ENCODE peak calls at places on chromosome 16, in ten cellular contexts. E is H54; Y is lung microvascular endothelial cell; H is endothelial cell of umbilical vein; D is SW 1271; X is body of pancreas; A is C1 segment of cervical spinal cord; P is activated CD4-positive, alpha-beta T cell treated with anti-CD3 and anti-CD28 coated beads, Interleukin-2, amount 50 U/mL, for 24 hours; S is NCI-H2081 treated with DMSO at 0.1 percent for 48 hours; J is AG10803. M is an unnamed sample.
A peak's percentile ranks its signal among the peaks of the same experiment; 100 is the strongest.

GRCh38 chr16:22337045-22337444 is 37.4 kb downstream of the CDR2 start:
- DNase-seq in E (no peak), Y (no peak), H (no peak), D (no peak), X (no peak), A (no peak), P (no peak), S (no peak), J (no peak), M (no peak)

GRCh38 chr16:54431997-54432367 is 145.4 kb upstream of the IRX3 start:
- DNase-seq in E (no peak), Y (no peak), H (no peak), D (no peak), X (no peak), A (no peak), P (no peak), S (no peak), J (no peak), M (no peak)

GRCh38 chr16:30470632-30471007 is 1.9 kb upstream of the ITGAL start:
- DNase-seq in E (no peak), Y (no peak), H (no peak), D (no peak), X (no peak), A (no peak), P (no peak), S (no peak), J (no peak), M (no peak)

GRCh38 chr16:27458196-27458728 is 56.3 kb downstream of the IL21R start:
- DNase-seq in E (no peak), Y (no peak), H (no peak), D (no peak), X (no peak), A (no peak), P (no peak), S (no peak), J (no peak), M (no peak)

GRCh38 chr16:78720416-78720815 is 621.0 kb downstream of the WWOX start:
- DNase-seq in E (no peak), Y (no peak), H (no peak), D (no peak), X (no peak), A (no peak), P (no peak), S (no peak), J (no peak), M (no peak)

GRCh38 chr16:50457979-50458461 is 89.2 kb upstream of the BRD7 start:
- DNase-seq in E (no peak), Y (no peak), H (no peak), D (no peak), X (no peak), A (no peak), P (no peak), S (no peak), J (no peak), M (no peak)

GRCh38 chr16:86619263-86619935 is 41.0 kb downstream of the FOXL1 start:
- DNase-seq in E (peak; percentile 68), Y (no peak), H (no peak), D (no peak), X (no peak), A (no peak), P (no peak), S (no peak), J (peak; percentile 43), M (no peak)

GRCh38 chr16:84366208-84366607 is 2.1 kb upstream of the ATP2C2 start:
- DNase-seq in E (no peak), Y (no peak), H (no peak), D (no peak), X (no peak), A (no peak), P (no peak), S (no peak), J (no peak), M (no peak)

GRCh38 chr16:72664122-72664479 is 383.8 kb downstream of the ZFHX3 start:
- DNase-seq in E (no peak), Y (no peak), H (no peak), D (no peak), X (no peak), A (no peak), P (no peak), S (no peak), J (no peak), M (no peak)

GRCh38 chr16:68826652-68827051 is 16.7 kb upstream of the TANGO6 start:
- DNase-seq in E (no peak), Y (no peak), H (no peak), D (no peak), X (no peak), A (no peak), P (no peak), S (no peak), J (no peak), M (no peak)

GRCh38 chr16:88387177-88387576 is 4.4 kb downstream of the ZNF469 start:
- DNase-seq in E (no peak), Y (no peak), H (no peak), D (no peak), X (no peak), A (no peak), P (no peak), S (no peak), J (peak; percentile 57), M (no peak)

GRCh38 chr16:83727018-83727417 is 80.8 kb upstream of the HSBP1 start:
- DNase-seq in E (no peak), Y (peak; percentile 41), H (no peak), D (no peak), X (peak; percentile 31), A (no peak), P (no peak), S (no peak), J (peak; percentile 31), M (no peak)

GRCh38 chr16:49528035-49528434 is 154.4 kb downstream of the C16orf78 start:
- DNase-seq in E (peak; percentile 12), Y (peak; percentile 26), H (peak; percentile 40), D (no peak), X (peak; percentile 5), A (peak; percentile 25), P (no peak), S (no peak), J (no peak), M (no peak)

GRCh38 chr16:84862804-84863484 is 43.2 kb downstream of the CRISPLD2 start:
- DNase-seq in E (no peak), Y (no peak), H (no peak), D (no peak), X (no peak), A (no peak), P (no peak), S (no peak), J (no peak), M (no peak)

GRCh38 chr16:8928467-8928957 is 35.2 kb downstream of the USP7 start:
- DNase-seq in E (no peak), Y (no peak), H (no peak), D (no peak), X (peak; percentile 14), A (no peak), P (peak; percentile 27), S (no peak), J (peak; percentile 21), M (no peak)

GRCh38 chr16:46555981-46556380 is 65.2 kb downstream of the SHCBP1 start:
- DNase-seq in E (no peak), Y (no peak), H (no peak), D (no peak), X (no peak), A (no peak), P (no peak), S (no peak), J (peak; percentile 8), M (no peak)

GRCh38 chr16:84239186-84239790 is 524 bp downstream of the KCNG4 start:
- DNase-seq in E (no peak), Y (no peak), H (no peak), D (no peak), X (no peak), A (no peak), P (no peak), S (no peak), J (peak; percentile 11), M (no peak)

GRCh38 chr16:74607967-74608356 is 1.0 kb upstream of the GLG1 start:
- DNase-seq in E (no peak), Y (no peak), H (no peak), D (no peak), X (no peak), A (no peak), P (no peak), S (no peak), J (peak; percentile 21), M (no peak)

GRCh38 chr16:19287241-19287640 is 1.7 kb downstream of the CLEC19A start:
- DNase-seq in E (no peak), Y (no peak), H (no peak), D (no peak), X (no peak), A (no peak), P (no peak), S (no peak), J (no peak), M (no peak)

GRCh38 chr16:67035364-67035763 is 6.4 kb downstream of the CBFB start:
- DNase-seq in E (no peak), Y (no peak), H (no peak), D (no peak), X (no peak), A (no peak), P (no peak), S (no peak), J (no peak), M (no peak)

GRCh38 chr16:8915722-8916321 is 33.7 kb downstream of the LITAFD start:
- DNase-seq in E (no peak), Y (no peak), H (no peak), D (no peak), X (no peak), A (no peak), P (no peak), S (no peak), J (no peak), M (no peak)

GRCh38 chr16:31767267-31767666 is 106.3 kb upstream of the ZNF267 start:
- DNase-seq in E (no peak), Y (no peak), H (no peak), D (no peak), X (no peak), A (no peak), P (no peak), S (no peak), J (no peak), M (no peak)

GRCh38 chr16:21704733-21705132 is 41.0 kb downstream of the OTOA start:
- DNase-seq in E (no peak), Y (no peak), H (no peak), D (no peak), X (no peak), A (no peak), P (no peak), S (no peak), J (no peak), M (no peak)

GRCh38 chr16:88329726-88330700 is 52.7 kb upstream of the ZNF469 start:
- DNase-seq in E (no peak), Y (no peak), H (no peak), D (no peak), X (no peak), A (no peak), P (no peak), S (no peak), J (peak; percentile 43), M (no peak)

GRCh38 chr16:46928811-46929210 is 44.6 kb downstream of the GPT2 start:
- DNase-seq in E (no peak), Y (no peak), H (no peak), D (no peak), X (no peak), A (no peak), P (no peak), S (no peak), J (no peak), M (no peak)

GRCh38 chr16:18965555-18965954 is 18.2 kb upstream of the TMC7 start:
- DNase-seq in E (no peak), Y (no peak), H (no peak), D (no peak), X (no peak), A (no peak), P (no peak), S (no peak), J (no peak), M (no peak)

GRCh38 chr16:14151256-14152030 is 80.3 kb downstream of the MRTFB start:
- DNase-seq in E (no peak), Y (no peak), H (no peak), D (no peak), X (no peak), A (no peak), P (no peak), S (no peak), J (peak; percentile 73), M (no peak)

GRCh38 chr16:11801481-11802021 is 4.5 kb upstream of the ZC3H7A start:
- DNase-seq in E (peak; percentile 49), Y (no peak), H (no peak), D (no peak), X (no peak), A (no peak), P (no peak), S (no peak), J (peak; percentile 43), M (no peak)

M was measured in pulmonary artery endothelial cell.